ENCODE peak calls at places on chromosomes 6 and 20, in four cellular contexts. G, V, J and U are unnamed samples.

GRCh38 chr20:25076201-25076600 is 5.7 kb downstream of the VSX1 start:
- DNase-seq in V (no peak), G (no peak), J (no peak), U (no peak)

GRCh38 chr6:135870722-135871121 is 19.2 kb downstream of the PDE7B start:
- DNase-seq in V (no peak), G (no peak), J (no peak), U (no peak)

GRCh38 chr6:30689022-30689865 is 1.5 kb downstream of the NRM start:
- DNase-seq in G (no peak), V (peak), J (no peak), U (no peak)

GRCh38 chr6:2990179-2990931 is 9.3 kb upstream of the NQO2 start:
- DNase-seq in G (no peak), V (no peak), J (no peak), U (peak)

GRCh38 chr20:49228676-49229075 is 9.5 kb downstream of the DDX27 start:
- DNase-seq in G (no peak), V (no peak), J (no peak), U (no peak)

GRCh38 chr20:1225263-1225728 is 548 bp upstream of the RAD21L1 start:
- DNase-seq in G (no peak), V (no peak), J (peak), U (no peak)

GRCh38 chr20:58715709-58716475 is 23.3 kb downstream of the NPEPL1 start:
- DNase-seq in V (peak), J (no peak), G (no peak), U (no peak)

GRCh38 chr20:43446361-43446879 is 11.3 kb upstream of the SRSF6 start:
- DNase-seq in V (no peak), J (no peak), G (no peak), U (no peak)

GRCh38 chr6:166932616-166933015 is 23.7 kb downstream of the RNASET2 start:
- DNase-seq in G (no peak), J (no peak), V (no peak), U (no peak)

GRCh38 chr6:169167581-169168301 is 85.9 kb downstream of the THBS2 start:
- DNase-seq in V (peak), G (no peak), J (peak), U (no peak)

GRCh38 chr20:16106191-16106849 is 466.9 kb downstream of the KIF16B start:
- DNase-seq in J (no peak), V (no peak), G (no peak), U (no peak)